ENCODE peak calls at places on chromosomes 2 and 18, in nine cellular contexts. R, M, O, N, B, U, V, J and K are unnamed samples.

GRCh38 chr18:55462652-55463051 is 125.3 kb downstream of the TCF4 start:
- DNase-seq in U (no peak), O (peak; percentile 17), B (no peak), J (no peak), N (no peak), R (no peak), V (no peak), M (no peak), K (no peak)

GRCh38 chr18:8516391-8517250 is 92.6 kb upstream of the RAB12 start:
- DNase-seq in M (no peak), N (no peak), J (no peak), V (no peak), B (no peak), U (no peak), R (no peak), O (no peak), K (no peak)

GRCh38 chr2:179104736-179105135 is 54.8 kb upstream of the CCDC141 start:
- DNase-seq in B (no peak), O (peak; percentile 81), N (no peak), U (peak; percentile 34), V (no peak), M (peak; percentile 45), R (peak; percentile 62), J (no peak), K (no peak)

GRCh38 chr2:140882671-140883620 is 1247.9 kb downstream of the LRP1B start:
- DNase-seq in N (no peak), V (no peak), M (no peak), R (no peak), B (no peak), U (no peak), O (peak; percentile 92), J (no peak), K (no peak)

GRCh38 chr2:24658531-24659202 is 134.5 kb downstream of the PTRHD1 start:
- DNase-seq in R (no peak), O (no peak), V (no peak), U (no peak), M (no peak), B (no peak), N (no peak), J (no peak), K (no peak)

GRCh38 chr2:180012523-180012922 is 5.4 kb upstream of the CWC22 start:
- DNase-seq in B (no peak), U (peak; percentile 87), O (peak; percentile 61), R (peak; percentile 16), M (peak; percentile 61), V (no peak), J (no peak), N (no peak), K (no peak)

GRCh38 chr2:56040834-56041233 is 117.3 kb upstream of the EFEMP1 start:
- DNase-seq in M (no peak), V (no peak), U (no peak), J (no peak), O (no peak), R (no peak), N (no peak), B (no peak), K (no peak)

GRCh38 chr2:36967236-36967876 is 1.0 kb upstream of the STRN start:
- DNase-seq in J (peak; percentile 49), R (no peak), V (no peak), M (no peak), N (no peak), U (no peak), O (no peak), B (no peak), K (no peak)

GRCh38 chr2:233973786-233974185 is 56.6 kb downstream of the TRPM8 start:
- DNase-seq in V (no peak), M (no peak), U (no peak), R (no peak), N (no peak), B (no peak), J (no peak), O (no peak), K (no peak)

GRCh38 chr2:12317853-12318426 is 398.8 kb upstream of the TRIB2 start:
- DNase-seq in R (no peak), O (peak; percentile 98), V (no peak), M (peak; percentile 97), N (peak; percentile 83), J (peak; percentile 19), B (no peak), U (peak; percentile 92), K (no peak)

GRCh38 chr2:102276549-102277201 is 34.7 kb upstream of the IL1RL1 start:
- DNase-seq in J (no peak), R (no peak), V (no peak), O (no peak), U (no peak), N (no peak), M (no peak), B (no peak), K (no peak)

GRCh38 chr2:233996436-233996835 is 54.1 kb upstream of the SPP2 start:
- DNase-seq in M (no peak), R (no peak), U (peak; percentile 78), V (no peak), O (peak; percentile 37), B (no peak), N (no peak), J (no peak), K (no peak)

GRCh38 chr18:75273817-75274216 is 63.2 kb downstream of the TSHZ1 start:
- DNase-seq in N (no peak), O (no peak), R (no peak), U (no peak), B (no peak), V (no peak), M (no peak), J (no peak), K (no peak)

GRCh38 chr2:65566617-65567016 is 134.2 kb upstream of the SPRED2 start:
- DNase-seq in J (no peak), R (no peak), O (no peak), U (no peak), V (no peak), B (no peak), N (no peak), M (no peak), K (peak; percentile 74)
- H3K4me3 ChIP-seq in J (no peak overlapping the region), R (no peak overlapping the region), O (peak overlapping the region; percentile 23), U (no peak overlapping the region), V (no peak overlapping the region), B (no peak overlapping the region), N (no peak overlapping the region), M (peak overlapping the region; percentile 31), K (no peak overlapping the region)

DNA sequence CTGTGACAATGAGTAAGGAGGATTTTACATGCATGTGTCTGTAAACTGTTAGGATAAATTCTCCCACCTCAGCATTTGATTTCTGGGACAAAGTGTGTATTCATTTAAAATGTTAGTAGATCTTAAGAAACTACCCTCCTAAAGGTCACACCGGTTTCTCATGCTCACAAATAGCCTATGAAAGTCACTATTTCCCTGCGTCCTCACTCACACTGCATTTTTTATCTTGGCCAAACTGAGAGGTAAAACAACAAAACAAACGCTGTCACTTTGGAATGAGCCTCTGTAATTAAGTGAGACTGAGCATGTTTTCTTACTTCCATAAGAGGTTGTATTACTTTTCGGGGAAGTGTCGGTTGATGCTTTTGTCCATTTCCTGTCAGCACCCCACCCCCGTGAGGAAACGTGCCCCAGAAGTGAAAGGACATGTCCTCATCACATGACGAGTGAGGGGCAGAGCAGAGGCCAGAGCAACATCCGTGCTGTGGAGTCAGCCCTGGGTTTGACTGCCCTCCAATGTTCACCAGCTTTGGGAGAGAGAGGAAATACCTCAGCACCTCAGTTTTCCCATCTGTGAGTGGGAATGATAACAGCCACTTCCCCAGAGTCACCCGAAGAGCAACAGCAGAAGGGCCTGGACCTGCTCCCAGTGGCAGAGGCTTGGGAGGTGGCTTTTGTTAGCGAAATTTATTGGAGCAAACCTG is 3.1 kb downstream of the GYPC start:
- DNase-seq in O (peak; percentile 90), R (no peak), N (peak; percentile 86), V (peak; percentile 80), J (peak; percentile 35), U (peak; percentile 88), M (peak; percentile 88), B (peak; percentile 81), K (peak; percentile 92)
- TF ChIP-seq CTCF in O (no peak), R (no peak), N (no peak), V (no peak), J (no peak), U (no peak), M (peak; percentile 14), B (no peak), K (no peak)

GRCh38 chr2:127865926-127866325 is 8.0 kb upstream of the POLR2D start:
- DNase-seq in R (no peak), J (no peak), U (no peak), N (no peak), B (no peak), O (no peak), M (no peak), V (no peak), K (no peak)
- H3K4me3 ChIP-seq in R (no peak overlapping the region), J (no peak overlapping the region), U (no peak overlapping the region), N (no peak overlapping the region), B (no peak overlapping the region), O (no peak overlapping the region), M (no peak overlapping the region), V (no peak overlapping the region), K (no peak overlapping the region)

GRCh38 chr2:14423145-14423906 is 209.2 kb upstream of the LRATD1 start:
- DNase-seq in O (no peak), B (no peak), J (no peak), M (no peak), R (no peak), V (no peak), U (no peak), N (no peak), K (no peak)
- TF ChIP-seq CTCF in O (no peak), B (no peak), J (no peak), M (no peak), R (no peak), V (no peak), U (no peak), N (no peak), K (no peak)

GRCh38 chr2:79935771-79936657 is 368.5 kb downstream of the LRRTM1 start:
- DNase-seq in O (peak; percentile 88), B (no peak), M (peak; percentile 67), R (peak; percentile 78), N (peak; percentile 25), V (no peak), U (peak; percentile 22), J (peak; percentile 56), K (no peak)
- H3K4me3 ChIP-seq in O (peak overlapping the region; percentile 40), B (no peak overlapping the region), M (no peak overlapping the region), R (no peak overlapping the region), N (no peak overlapping the region), V (no peak overlapping the region), U (no peak overlapping the region), J (no peak overlapping the region), K (no peak overlapping the region)

GRCh38 chr2:105269426-105269825 is 27.9 kb downstream of the GPR45 start:
- DNase-seq in V (no peak), R (no peak), M (no peak), N (no peak), O (no peak), J (no peak), B (no peak), U (no peak), K (no peak)
- TF ChIP-seq CTCF in V (no peak), R (no peak), M (no peak), N (no peak), O (no peak), J (no peak), B (no peak), U (no peak), K (no peak)

GRCh38 chr2:197838036-197838435 is 33.6 kb downstream of the PLCL1 start:
- DNase-seq in J (no peak), V (no peak), B (no peak), N (no peak), O (peak; percentile 81), M (peak; percentile 64), R (no peak), U (peak; percentile 29), K (no peak)
- H3K4me3 ChIP-seq in J (no peak overlapping the region), V (peak overlapping the region; percentile 15), B (peak overlapping the region; percentile 30), N (peak overlapping the region; percentile 33), O (peak overlapping the region; percentile 42), M (no peak overlapping the region), R (no peak overlapping the region), U (peak overlapping the region; percentile 1), K (no peak overlapping the region)